ENCODE peak calls at places on chromosomes 6 and 20, in eight cellular contexts. I, D, A, G, K, F, W and J are unnamed samples. For H3K9me2, the result is how much of the 10 kb centered on the place peaks cover.

GRCh38 chr20:57539889-57540288 is 14.9 kb upstream of the CTCFL start:
- DNase-seq in I (no peak), D (no peak), A (no peak), G (no peak), K (no peak), F (no peak), W (no peak), J (no peak)

GRCh38 chr6:422423-423061 is 31.0 kb downstream of the IRF4 start:
- DNase-seq in I (peak), D (no peak), A (no peak), G (peak), K (no peak), F (peak), W (no peak), J (peak)

GRCh38 chr20:47809561-47809960 is 24.3 kb upstream of the SULF2 start:
- DNase-seq in I (no peak), D (peak), A (no peak), G (peak), K (no peak), F (peak), W (no peak), J (peak)

GRCh38 chr6:134398453-134398852 is 80.5 kb upstream of the SGK1 start:
- DNase-seq in I (no peak), D (no peak), A (no peak), G (peak), K (no peak), F (no peak), W (no peak), J (no peak)

GRCh38 chr6:66054967-66055366 is 347.9 kb upstream of the EYS start:
- DNase-seq in I (no peak), D (no peak), A (no peak), G (no peak), K (no peak), F (no peak), W (no peak), J (no peak)

GRCh38 chr6:10465633-10466499 is 51.0 kb upstream of the TFAP2A start:
- DNase-seq in I (peak), D (peak), A (peak), G (peak), K (peak), F (peak), W (peak), J (peak)

GRCh38 chr6:128963561-128963960 is 80.6 kb downstream of the LAMA2 start:
- DNase-seq in I (peak), D (no peak), A (no peak), G (no peak), K (no peak), F (no peak), W (no peak), J (no peak)

GRCh38 chr6:13454286-13455221 is 32.8 kb downstream of the GFOD1 start:
- DNase-seq in I (peak), D (peak), A (no peak), G (peak), K (no peak), F (no peak), W (no peak), J (no peak)

GRCh38 chr6:36123270-36124139 is 6.8 kb upstream of the MAPK13 start:
- DNase-seq in I (peak), D (peak), A (peak), G (peak), K (peak), F (peak), W (peak), J (peak)

GRCh38 chr20:41047279-41047974 is 18.8 kb downstream of the TOP1 start:
- DNase-seq in I (peak), D (no peak), A (peak), G (no peak), K (no peak), F (peak), W (peak), J (no peak)

GRCh38 chr6:156617376-156617775 is 159.8 kb upstream of the ARID1B start:
- DNase-seq in I (no peak), D (no peak), A (no peak), G (no peak), K (no peak), F (peak), W (no peak), J (peak)

GRCh38 chr20:10985536-10985935 is 311.7 kb upstream of the JAG1 start:
- DNase-seq in I (peak), D (no peak), A (no peak), G (peak), K (no peak), F (no peak), W (no peak), J (no peak)

GRCh38 chr6:4813055-4813454 is 36.9 kb downstream of the CDYL start:
- DNase-seq in I (no peak), D (no peak), A (no peak), G (no peak), K (no peak), F (no peak), W (no peak), J (no peak)

GRCh38 chr6:158894192-158894591 is 75.0 kb upstream of the EZR start:
- DNase-seq in I (peak), D (no peak), A (peak), G (peak), K (peak), F (peak), W (no peak), J (peak)

GRCh38 chr6:35247642-35248231 is 11.8 kb upstream of the ZNF76 start:
- DNase-seq in I (peak), D (no peak), A (no peak), G (no peak), K (no peak), F (no peak), W (peak), J (no peak)

GRCh38 chr6:152642578-152643375 is 5.6 kb upstream of the SYNE1 start:
- DNase-seq in I (peak), D (peak), A (peak), G (peak), K (peak), F (peak), W (peak), J (peak)

GRCh38 chr6:13339863-13340635 is 11.7 kb upstream of the TBC1D7 start:
- DNase-seq in I (no peak), D (no peak), A (no peak), G (no peak), K (no peak), F (no peak), W (no peak), J (no peak)

GRCh38 chr20:45842169-45842812 is 8.7 kb downstream of the SNX21 start:
- DNase-seq in I (peak), D (no peak), A (no peak), G (no peak), K (no peak), F (no peak), W (no peak), J (no peak)

GRCh38 chr20:57432874-57433491 is 41.8 kb downstream of the RBM38 start:
- DNase-seq in I (peak), D (no peak), A (no peak), G (peak), K (no peak), F (peak), W (peak), J (no peak)

DNA sequence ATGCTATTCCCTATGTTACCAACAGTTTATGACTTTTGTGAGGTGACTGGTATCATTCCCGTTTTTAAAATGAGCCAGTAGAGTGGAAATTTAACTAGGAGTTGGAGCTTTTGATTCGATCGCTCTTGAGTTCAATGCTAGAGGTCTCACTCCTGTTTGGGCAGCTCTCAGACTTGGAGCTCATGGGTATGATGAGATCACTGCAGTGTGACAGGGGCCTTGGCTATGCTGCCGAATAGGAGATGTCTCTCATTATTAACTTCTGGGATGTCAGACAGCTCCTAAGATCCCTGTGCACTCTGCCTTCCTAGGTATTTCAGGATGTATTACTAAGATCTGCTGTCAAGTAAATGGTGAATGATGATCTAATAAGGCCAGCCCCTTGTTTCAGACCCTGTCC is 20.4 kb downstream of the AKAP12 start:
- DNase-seq in I (peak), D (no peak), A (no peak), G (no peak), K (no peak), F (no peak), W (no peak), J (no peak)
- H3K4me3 ChIP-seq in I (no peak), D (no peak), A (no peak), G (no peak), K (no peak), F (no peak), W (no peak), J (no peak)

GRCh38 chr6:1598886-1599285 is 10.8 kb upstream of the FOXC1 start:
- DNase-seq in I (no peak), D (no peak), A (no peak), G (no peak), K (no peak), F (no peak), W (no peak), J (no peak)

GRCh38 chr6:1599469-1599868 is 10.2 kb upstream of the FOXC1 start:
- DNase-seq in I (no peak), D (no peak), A (no peak), G (no peak), K (no peak), F (no peak), W (no peak), J (no peak)

GRCh38 chr6:1598433-1598832 is 11.3 kb upstream of the FOXC1 start:
- DNase-seq in I (no peak), D (no peak), A (no peak), G (no peak), K (no peak), F (no peak), W (no peak), J (no peak)

GRCh38 chr6:1597121-1597744 is 12.5 kb upstream of the FOXC1 start:
- DNase-seq in I (no peak), D (no peak), A (no peak), G (no peak), K (no peak), F (no peak), W (no peak), J (no peak)

DNA sequence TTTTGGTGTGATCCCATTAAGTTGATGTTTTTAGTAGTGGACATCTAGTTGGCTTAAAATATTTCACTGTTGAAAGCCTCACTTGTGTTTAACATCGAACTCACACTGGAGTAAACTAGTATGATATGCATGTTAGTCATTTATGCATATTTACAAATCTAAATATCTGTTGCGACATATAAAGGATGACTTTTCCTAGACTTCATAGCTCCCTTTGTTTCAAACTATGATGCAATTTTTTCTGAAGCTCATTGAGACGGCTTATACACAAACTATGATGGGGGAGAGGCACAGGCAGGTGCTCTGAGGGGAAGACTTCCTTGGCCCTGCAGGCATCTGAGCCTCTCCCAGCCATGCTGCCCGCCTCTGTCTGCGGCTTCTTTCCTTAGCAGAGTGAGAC is 11.8 kb upstream of the FOXC1 start:
- DNase-seq in I (peak), D (no peak), A (no peak), G (peak), K (no peak), F (no peak), W (no peak), J (no peak)
- H3K9me2 ChIP-seq in I (under half), D (under half), A (under half), G (under half), K (under half), F (under half), W (under half), J (under half)

GRCh38 chr6:164897523-164898094 is 411.8 kb downstream of the C6orf118 start:
- DNase-seq in I (peak), D (no peak), A (peak), G (peak), K (no peak), F (no peak), W (no peak), J (no peak)
- H3K4me3 ChIP-seq in I (no peak), D (no peak), A (no peak), G (no peak), K (no peak), F (no peak), W (no peak), J (no peak)

DNA sequence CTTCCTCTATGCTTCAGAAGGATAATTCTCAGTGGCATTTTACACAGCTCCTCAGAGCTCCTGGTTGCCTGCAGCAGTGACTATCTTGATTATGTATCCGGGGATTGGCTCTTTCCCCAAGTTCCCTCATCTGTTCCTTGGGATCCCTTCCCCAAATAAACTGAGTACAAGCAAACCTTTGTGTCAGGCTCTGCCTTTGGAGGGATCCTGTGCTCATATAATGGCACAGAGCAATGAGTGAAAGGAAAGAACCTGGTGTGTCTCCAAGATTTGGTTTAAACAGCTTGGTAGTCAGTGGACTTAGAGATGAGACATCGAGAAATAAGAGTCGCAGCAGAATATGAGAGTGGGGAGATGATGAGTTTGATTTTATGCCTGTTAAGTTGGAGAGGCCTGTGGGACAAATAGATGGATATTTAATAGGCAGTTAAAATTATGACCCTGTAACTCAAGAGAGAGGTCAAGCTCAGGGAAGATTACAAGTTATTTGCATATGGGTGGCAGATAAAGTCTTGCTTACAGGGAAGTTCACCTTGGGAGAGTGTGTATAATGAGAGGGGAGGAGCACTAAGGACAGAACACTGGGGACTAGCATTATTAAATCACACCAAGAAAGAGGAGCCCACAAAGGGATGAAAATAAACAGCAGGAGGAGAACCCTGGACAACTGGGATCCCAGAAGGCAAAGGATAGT is 44.1 kb upstream of the GCLC start:
- DNase-seq in I (no peak), D (no peak), A (no peak), G (no peak), K (no peak), F (no peak), W (no peak), J (no peak)
- H3K9me2 ChIP-seq in I (under half), D (under half), A (under half), G (under half), K (under half), F (under half), W (under half), J (under half)

GRCh38 chr6:43097098-43097489 is 21.0 kb downstream of the PTK7 start:
- DNase-seq in I (no peak), D (peak), A (no peak), G (peak), K (no peak), F (no peak), W (no peak), J (no peak)

GRCh38 chr6:43096451-43097097 is 20.5 kb downstream of the PTK7 start:
- DNase-seq in I (peak), D (peak), A (peak), G (peak), K (no peak), F (peak), W (no peak), J (peak)

GRCh38 chr6:43097502-43097901 is 21.4 kb downstream of the PTK7 start:
- DNase-seq in I (no peak), D (no peak), A (no peak), G (no peak), K (no peak), F (no peak), W (no peak), J (no peak)

GRCh38 chr6:43093361-43094289 is 17.5 kb downstream of the PTK7 start:
- DNase-seq in I (peak), D (no peak), A (peak), G (no peak), K (no peak), F (no peak), W (no peak), J (no peak)

GRCh38 chr6:43095939-43096338 is 19.8 kb downstream of the PTK7 start:
- DNase-seq in I (no peak), D (no peak), A (no peak), G (no peak), K (no peak), F (no peak), W (no peak), J (no peak)
- H3K4me3 ChIP-seq in I (no peak), D (no peak), A (no peak), G (peak), K (peak), F (peak), W (no peak), J (no peak)

GRCh38 chr20:58981564-58982364 is 708 bp downstream of the NELFCD start:
- DNase-seq in I (peak), D (peak), A (peak), G (peak), K (no peak), F (no peak), W (peak), J (peak)
- H3K9me2 ChIP-seq in I (under half), D (under half), A (under half), G (under half), K (under half), F (under half), W (under half), J (under half)

GRCh38 chr20:24948939-24949679 is at the start of gene CST7:
- DNase-seq in I (no peak), D (no peak), A (no peak), G (peak), K (no peak), F (peak), W (no peak), J (no peak)

GRCh38 chr20:24949756-24950127 is 673 bp downstream of the CST7 start:
- DNase-seq in I (no peak), D (no peak), A (no peak), G (no peak), K (no peak), F (peak), W (no peak), J (no peak)

GRCh38 chr20:24951536-24952047 is 2.5 kb downstream of the CST7 start:
- DNase-seq in I (no peak), D (no peak), A (no peak), G (no peak), K (no peak), F (no peak), W (no peak), J (no peak)

GRCh38 chr20:24950836-24951525 is 1.9 kb downstream of the CST7 start:
- DNase-seq in I (peak), D (no peak), A (no peak), G (no peak), K (no peak), F (no peak), W (no peak), J (no peak)

GRCh38 chr20:24950128-24950835 is 1.2 kb downstream of the CST7 start:
- DNase-seq in I (no peak), D (no peak), A (no peak), G (no peak), K (no peak), F (no peak), W (no peak), J (no peak)
- H3K4me3 ChIP-seq in I (no peak), D (no peak), A (no peak), G (no peak), K (no peak), F (no peak), W (no peak), J (no peak)

DNA sequence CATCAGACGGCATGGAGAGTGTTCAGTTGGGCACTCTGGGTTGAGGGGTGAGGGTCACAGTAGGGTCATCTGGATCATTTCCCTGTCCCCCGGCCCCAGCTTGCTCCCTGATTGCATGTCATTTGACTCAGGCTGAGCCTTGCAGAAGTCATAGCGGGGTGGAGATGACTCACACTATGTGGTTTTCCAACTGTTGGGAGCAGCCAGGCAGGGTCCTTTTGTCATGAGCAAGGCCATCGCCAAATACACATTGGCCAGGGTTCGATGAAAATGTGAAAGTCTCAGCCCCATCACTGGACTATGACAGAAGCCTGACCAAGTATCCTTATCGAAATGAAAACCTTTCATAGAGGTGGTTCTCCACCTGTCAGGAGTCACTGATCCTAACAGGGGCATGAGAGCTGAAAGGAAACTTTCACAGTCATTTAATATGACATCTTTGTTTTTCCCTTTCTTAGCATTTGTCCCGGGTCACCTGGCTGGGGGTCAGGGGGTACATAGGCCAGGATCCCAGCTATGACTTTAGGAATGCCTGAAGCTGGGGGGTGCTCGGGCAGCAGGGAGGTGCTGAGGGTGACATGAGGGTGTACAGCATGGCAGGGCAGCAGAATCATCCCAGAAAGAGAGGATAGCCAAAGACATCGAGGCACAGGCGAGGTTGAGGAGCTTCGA is 70.2 kb upstream of the CD93 start:
- DNase-seq in I (peak), D (no peak), A (no peak), G (peak), K (peak), F (peak), W (no peak), J (no peak)
- H3K9me2 ChIP-seq in I (under half), D (under half), A (under half), G (under half), K (under half), F (under half), W (under half), J (under half)

GRCh38 chr6:37840143-37840939 is 20.8 kb downstream of the ZFAND3 start:
- DNase-seq in I (no peak), D (no peak), A (no peak), G (no peak), K (no peak), F (no peak), W (no peak), J (no peak)

GRCh38 chr6:37840940-37841300 is 21.4 kb downstream of the ZFAND3 start:
- DNase-seq in I (no peak), D (no peak), A (no peak), G (no peak), K (no peak), F (no peak), W (no peak), J (no peak)

GRCh38 chr6:37831457-37831856 is 11.9 kb downstream of the ZFAND3 start:
- DNase-seq in I (no peak), D (no peak), A (no peak), G (no peak), K (no peak), F (no peak), W (no peak), J (no peak)

GRCh38 chr6:37838209-37838921 is 18.8 kb downstream of the ZFAND3 start:
- DNase-seq in I (peak), D (no peak), A (no peak), G (no peak), K (no peak), F (no peak), W (no peak), J (no peak)

DNA sequence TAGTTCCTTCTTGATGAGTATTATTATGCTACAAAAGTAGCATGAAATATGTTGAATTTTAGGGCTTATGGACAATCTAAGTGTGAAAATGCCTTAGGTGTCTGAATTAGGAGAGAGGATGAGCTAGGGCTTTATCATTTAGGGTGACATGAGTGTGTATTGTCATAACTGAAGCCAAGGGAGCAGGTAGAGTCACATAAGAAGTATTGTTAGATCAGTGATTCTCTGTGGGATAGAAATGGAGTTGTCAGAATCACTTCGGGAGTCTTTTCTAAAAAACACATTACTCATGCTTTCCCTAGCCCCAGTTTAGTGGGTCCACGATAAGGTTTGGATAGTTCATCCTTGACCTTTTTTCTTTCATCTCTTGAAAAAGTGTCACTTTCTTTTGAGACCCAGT is 16.4 kb downstream of the ZFAND3 start:
- DNase-seq in I (no peak), D (no peak), A (no peak), G (no peak), K (no peak), F (no peak), W (no peak), J (no peak)
- H3K4me3 ChIP-seq in I (no peak), D (no peak), A (no peak), G (no peak), K (no peak), F (no peak), W (no peak), J (no peak)